ENCODE peak calls at places on chromosomes 4 and X, in seven cellular contexts. W is activated naive CD8-positive, alpha-beta T cell treated with anti-CD3 and anti-CD28 coated beads, Interleukin-2, amount 50 U/mL, for 24 hours; G is activated T-cell treated with anti-CD3 and anti-CD28 coated beads for 4 hours; B is H9; X is GM20000; J is NCI-H446 treated with DMSO at 0.1 percent for 48 hours; N is GF-D8. E is an unnamed sample.

GRCh38 chr4:2256781-2257191 is 5.1 kb downstream of the MXD4 start:
- DNase-seq in W (no peak), G (no peak), B (no peak), X (no peak), J (no peak), N (no peak), E (no peak)

GRCh38 chr4:84878090-84878489 is 88.4 kb downstream of the WDFY3 start:
- DNase-seq in W (no peak), G (no peak), B (no peak), X (no peak), J (no peak), N (no peak), E (no peak)

GRCh38 chrX:50723006-50723405 is 91.0 kb downstream of the SHROOM4 start:
- DNase-seq in W (no peak), G (no peak), B (no peak), X (no peak), J (no peak), N (no peak), E (no peak)

GRCh38 chrX:23643020-23643419 is 24.3 kb upstream of the PRDX4 start:
- DNase-seq in W (no peak), G (no peak), B (no peak), X (no peak), J (no peak), N (no peak), E (no peak)

GRCh38 chr4:169270810-169271691 is at the start of gene SH3RF1:
- DNase-seq in W (peak), G (no peak), B (peak), X (peak), J (peak), N (peak), E (peak)

GRCh38 chr4:2931765-2932560 is 31.2 kb downstream of the NOP14 start:
- DNase-seq in W (peak), G (no peak), B (peak), X (peak), J (no peak), N (peak), E (peak)

GRCh38 chrX:141341743-141342142 is 99.4 kb upstream of the SPANXC start:
- DNase-seq in W (no peak), G (no peak), B (no peak), X (no peak), J (no peak), N (no peak), E (no peak)

GRCh38 chrX:123267220-123267619 is 83.1 kb downstream of the GRIA3 start:
- DNase-seq in W (no peak), G (no peak), B (no peak), X (no peak), J (no peak), N (no peak), E (no peak)

GRCh38 chr4:27276322-27277073 is 415.9 kb downstream of the STIM2 start:
- DNase-seq in W (no peak), G (no peak), B (no peak), X (no peak), J (no peak), N (no peak), E (no peak)

GRCh38 chr4:10162341-10163000 is 45.9 kb upstream of the WDR1 start:
- DNase-seq in W (no peak), G (no peak), B (no peak), X (no peak), J (no peak), N (no peak), E (no peak)

GRCh38 chr4:169377367-169377766 is 106.6 kb upstream of the SH3RF1 start:
- DNase-seq in W (no peak), G (no peak), B (no peak), X (no peak), J (no peak), N (no peak), E (no peak)

GRCh38 chr4:129323630-129324029 is 227.7 kb downstream of the C4orf33 start:
- DNase-seq in W (no peak), G (no peak), B (no peak), X (no peak), J (no peak), N (no peak), E (no peak)

GRCh38 chrX:2495595-2495994 is 5.2 kb downstream of the DHRSX start:
- DNase-seq in W (no peak), G (no peak), B (no peak), X (no peak), J (no peak), N (no peak), E (no peak)

GRCh38 chrX:39883664-39884063 is 214.1 kb downstream of the BCOR start:
- DNase-seq in W (peak), G (peak), B (no peak), X (no peak), J (no peak), N (no peak), E (no peak)

GRCh38 chr4:139782926-139783542 is 117.4 kb downstream of the MGST2 start:
- DNase-seq in W (no peak), G (no peak), B (no peak), X (no peak), J (no peak), N (no peak), E (no peak)

GRCh38 chr4:162350331-162350730 is 186.5 kb upstream of the FSTL5 start:
- DNase-seq in W (no peak), G (no peak), B (no peak), X (no peak), J (no peak), N (no peak), E (no peak)

GRCh38 chr4:33060873-33061542 is 2340.8 kb downstream of the PCDH7 start:
- DNase-seq in W (no peak), G (no peak), B (peak), X (no peak), J (peak), N (no peak), E (no peak)

GRCh38 chr4:137394000-137394399 is 138.3 kb downstream of the PCDH18 start:
- DNase-seq in W (no peak), G (no peak), B (no peak), X (no peak), J (peak), N (no peak), E (no peak)

E was measured in GM13977.